ENCODE peak calls at places on chromosomes 12 and 14, in six cellular contexts. One of them, this sample, is unnamed.

GRCh38 chr14:64217747-64218146 is 76.4 kb downstream of the ESR2 start:
- DNase-seq in endothelial cell: no peak
- DNase-seq in psoas muscle: no peak
- DNase-seq in NCI-H1694 treated with DMSO at 0.1 percent for 48 hours: no peak
- DNase-seq in A549: no peak
- DNase-seq in MCF 10A: no peak
- DNase-seq in this sample: no peak

GRCh38 chr14:54337314-54337713 is 59.5 kb upstream of the CDKN3 start:
- DNase-seq in endothelial cell: no peak
- DNase-seq in psoas muscle: no peak
- DNase-seq in NCI-H1694 treated with DMSO at 0.1 percent for 48 hours: no peak
- DNase-seq in A549: no peak
- DNase-seq in MCF 10A: no peak
- DNase-seq in this sample: no peak

GRCh38 chr12:48865141-48865440 is 579 bp downstream of the RND1 start:
- DNase-seq in endothelial cell: no peak
- DNase-seq in psoas muscle: no peak
- DNase-seq in NCI-H1694 treated with DMSO at 0.1 percent for 48 hours: no peak
- DNase-seq in A549: no peak
- DNase-seq in MCF 10A: no peak
- DNase-seq in this sample: no peak

GRCh38 chr12:128076188-128076587 is 190.8 kb upstream of the TMEM132C start:
- DNase-seq in endothelial cell: no peak
- DNase-seq in psoas muscle: no peak
- DNase-seq in NCI-H1694 treated with DMSO at 0.1 percent for 48 hours: no peak
- DNase-seq in A549: no peak
- DNase-seq in MCF 10A: peak
- DNase-seq in this sample: peak

GRCh38 chr12:31783996-31784645 is 55.3 kb upstream of the AMN1 start:
- DNase-seq in endothelial cell: no peak
- DNase-seq in psoas muscle: no peak
- DNase-seq in NCI-H1694 treated with DMSO at 0.1 percent for 48 hours: peak
- DNase-seq in A549: no peak
- DNase-seq in MCF 10A: no peak
- DNase-seq in this sample: no peak

GRCh38 chr12:76432733-76433132 is 84.5 kb upstream of the BBS10 start:
- DNase-seq in endothelial cell: no peak
- DNase-seq in psoas muscle: no peak
- DNase-seq in NCI-H1694 treated with DMSO at 0.1 percent for 48 hours: no peak
- DNase-seq in A549: no peak
- DNase-seq in MCF 10A: no peak
- DNase-seq in this sample: no peak

GRCh38 chr12:132166801-132167591 is 22.7 kb downstream of the NOC4L start:
- DNase-seq in endothelial cell: no peak
- DNase-seq in psoas muscle: no peak
- DNase-seq in NCI-H1694 treated with DMSO at 0.1 percent for 48 hours: no peak
- DNase-seq in A549: no peak
- DNase-seq in MCF 10A: no peak
- DNase-seq in this sample: no peak

GRCh38 chr12:130336723-130337475 is 788 bp upstream of the PIWIL1 start:
- DNase-seq in endothelial cell: no peak
- DNase-seq in psoas muscle: no peak
- DNase-seq in NCI-H1694 treated with DMSO at 0.1 percent for 48 hours: no peak
- DNase-seq in A549: no peak
- DNase-seq in MCF 10A: no peak
- DNase-seq in this sample: no peak

GRCh38 chr14:96257056-96257455 is 1.0 kb downstream of the BDKRB1 start:
- DNase-seq in endothelial cell: no peak
- DNase-seq in psoas muscle: no peak
- DNase-seq in NCI-H1694 treated with DMSO at 0.1 percent for 48 hours: no peak
- DNase-seq in A549: no peak
- DNase-seq in MCF 10A: no peak
- DNase-seq in this sample: no peak

GRCh38 chr12:77888611-77889010 is 57.9 kb downstream of the NAV3 start:
- DNase-seq in endothelial cell: no peak
- DNase-seq in psoas muscle: no peak
- DNase-seq in NCI-H1694 treated with DMSO at 0.1 percent for 48 hours: no peak
- DNase-seq in A549: peak
- DNase-seq in MCF 10A: peak
- DNase-seq in this sample: peak

GRCh38 chr14:21748869-21749303 is 75.3 kb upstream of the OR4E1 start:
- DNase-seq in endothelial cell: peak
- DNase-seq in psoas muscle: no peak
- DNase-seq in NCI-H1694 treated with DMSO at 0.1 percent for 48 hours: no peak
- DNase-seq in A549: peak
- DNase-seq in MCF 10A: peak
- DNase-seq in this sample: peak

GRCh38 chr14:58882577-58883018 is 244.8 kb downstream of the DACT1 start:
- DNase-seq in endothelial cell: no peak
- DNase-seq in psoas muscle: no peak
- DNase-seq in NCI-H1694 treated with DMSO at 0.1 percent for 48 hours: peak
- DNase-seq in A549: no peak
- DNase-seq in MCF 10A: peak
- DNase-seq in this sample: no peak

GRCh38 chr14:51609987-51610283 is 41.8 kb upstream of the FRMD6 start:
- DNase-seq in endothelial cell: no peak
- DNase-seq in psoas muscle: no peak
- DNase-seq in NCI-H1694 treated with DMSO at 0.1 percent for 48 hours: no peak
- DNase-seq in A549: no peak
- DNase-seq in MCF 10A: peak
- DNase-seq in this sample: no peak

GRCh38 chr12:107207931-107208515 is 114.7 kb upstream of the CRY1 start:
- DNase-seq in endothelial cell: no peak
- DNase-seq in psoas muscle: no peak
- DNase-seq in NCI-H1694 treated with DMSO at 0.1 percent for 48 hours: no peak
- DNase-seq in A549: no peak
- DNase-seq in MCF 10A: no peak
- DNase-seq in this sample: no peak

GRCh38 chr14:91919814-91920213 is 27.7 kb downstream of the FBLN5 start:
- DNase-seq in endothelial cell: no peak
- DNase-seq in psoas muscle: peak
- DNase-seq in NCI-H1694 treated with DMSO at 0.1 percent for 48 hours: no peak
- DNase-seq in A549: no peak
- DNase-seq in MCF 10A: no peak
- DNase-seq in this sample: no peak